ENCODE peak calls at places on chromosomes 16 and 17, in eight cellular contexts. P, A, U, H, B, E, S and J are unnamed samples.

GRCh38 chr17:80872999-80873951 is 118.4 kb upstream of the CHMP6 start:
- DNase-seq in U (peak; percentile 74), S (no peak), E (peak; percentile 93), B (no peak), P (peak; percentile 86), H (no peak), A (peak; percentile 6), J (peak; percentile 65)

GRCh38 chr17:40832840-40833239 is 10.4 kb upstream of the KRT10 start:
- DNase-seq in B (no peak), P (no peak), U (no peak), S (no peak), E (peak; percentile 14), A (no peak), H (no peak), J (no peak)

GRCh38 chr16:51852892-51853291 is 694.1 kb downstream of the TOX3 start:
- DNase-seq in A (no peak), S (no peak), B (no peak), H (no peak), P (no peak), E (no peak), U (no peak), J (no peak)

GRCh38 chr17:35099929-35100328 is 19.7 kb downstream of the RAD51D start:
- DNase-seq in U (no peak), A (no peak), S (no peak), E (no peak), B (no peak), H (no peak), P (no peak), J (no peak)

GRCh38 chr16:14301150-14302030 is 230.3 kb downstream of the MRTFB start:
- DNase-seq in U (peak; percentile 68), E (peak; percentile 61), A (peak; percentile 38), S (no peak), H (peak; percentile 24), P (peak; percentile 65), B (no peak), J (peak; percentile 48)

GRCh38 chr17:11880714-11881113 is 116.6 kb downstream of the ZNF18 start:
- DNase-seq in S (no peak), B (no peak), U (peak; percentile 1), E (peak; percentile 36), A (peak; percentile 14), P (peak; percentile 63), H (no peak), J (no peak)

GRCh38 chr16:87945351-87946042 is 5.7 kb upstream of the BANP start:
- DNase-seq in A (peak; percentile 80), S (no peak), E (peak; percentile 73), B (no peak), U (peak; percentile 58), H (peak; percentile 70), P (peak; percentile 91), J (peak; percentile 85)

GRCh38 chr17:70947215-70947614 is 777.9 kb downstream of the KCNJ2 start:
- DNase-seq in A (no peak), H (no peak), E (no peak), S (no peak), U (no peak), P (no peak), B (no peak), J (no peak)

GRCh38 chr17:34377078-34377823 is 14.2 kb upstream of the CCL1 start:
- DNase-seq in A (no peak), P (no peak), H (no peak), U (no peak), S (no peak), E (no peak), B (no peak), J (no peak)

GRCh38 chr16:50598936-50599361 is 50.8 kb downstream of the NKD1 start:
- DNase-seq in P (no peak), A (no peak), B (no peak), E (no peak), S (no peak), U (no peak), H (no peak), J (no peak)

GRCh38 chr17:49932131-49932723 is 36.8 kb upstream of the DLX4 start:
- DNase-seq in U (no peak), H (no peak), E (no peak), B (no peak), S (no peak), A (no peak), P (no peak), J (no peak)

GRCh38 chr16:87661561-87661960 is 59.3 kb downstream of the JPH3 start:
- DNase-seq in P (peak; percentile 76), U (peak; percentile 69), E (peak; percentile 94), A (peak; percentile 18), S (no peak), B (no peak), H (peak; percentile 51), J (no peak)

GRCh38 chr16:87333581-87334331 is 16.6 kb upstream of the C16orf95 start:
- DNase-seq in B (no peak), S (no peak), E (peak; percentile 48), A (no peak), U (no peak), H (no peak), P (no peak), J (no peak)

GRCh38 chr17:31052187-31052889 is 42.4 kb upstream of the NF1 start:
- DNase-seq in U (peak; percentile 97), H (peak; percentile 98), S (peak; percentile 98), E (no peak), B (peak; percentile 90), P (peak; percentile 12), A (no peak), J (peak; percentile 86)
- H3K4me3 ChIP-seq in U (peak overlapping the region; percentile 62), H (peak overlapping the region; percentile 31), S (no peak overlapping the region), E (no peak overlapping the region), B (no peak overlapping the region), P (no peak overlapping the region), A (no peak overlapping the region), J (no peak overlapping the region)

GRCh38 chr16:23500212-23500865 is 10.0 kb downstream of the GGA2 start:
- DNase-seq in H (no peak), A (peak; percentile 77), B (no peak), U (no peak), E (peak; percentile 53), S (no peak), P (no peak), J (no peak)

GRCh38 chr16:23499801-23500200 is 10.5 kb downstream of the GGA2 start:
- DNase-seq in U (no peak), P (peak; percentile 55), B (no peak), E (peak; percentile 85), S (no peak), H (no peak), A (no peak), J (no peak)

GRCh38 chr16:23496826-23497542 is 13.3 kb downstream of the GGA2 start:
- DNase-seq in U (peak; percentile 83), H (peak; percentile 69), S (peak; percentile 21), P (no peak), A (no peak), E (no peak), B (no peak), J (no peak)

GRCh38 chr16:23497543-23497868 is 12.8 kb downstream of the GGA2 start:
- DNase-seq in S (no peak), A (no peak), B (no peak), P (peak; percentile 25), E (no peak), U (no peak), H (no peak), J (no peak)

DNA sequence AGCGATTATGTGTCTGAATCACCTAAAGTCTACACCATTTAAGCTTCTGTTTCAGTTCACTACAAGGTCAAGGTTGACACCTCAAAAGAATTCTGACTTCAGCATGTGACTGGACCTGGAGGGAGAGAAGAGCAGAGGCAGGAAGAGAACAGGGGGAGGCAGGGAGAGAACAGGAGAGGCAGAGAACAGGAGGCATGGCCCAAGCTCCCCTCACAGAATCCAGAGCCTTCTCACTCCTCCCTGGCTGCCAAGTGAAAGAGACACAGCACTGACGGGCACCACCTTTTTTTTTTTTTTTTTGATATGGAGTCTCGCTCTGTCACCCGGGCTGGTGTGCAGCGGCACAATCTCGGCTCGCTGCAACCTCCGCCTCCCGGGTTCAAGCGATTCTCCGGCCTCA is 11.4 kb downstream of the GGA2 start:
- DNase-seq in E (no peak), B (no peak), A (no peak), P (no peak), S (no peak), H (no peak), U (no peak), J (no peak)
- H3K4me3 ChIP-seq in E (no peak overlapping the region), B (no peak overlapping the region), A (no peak overlapping the region), P (no peak overlapping the region), S (no peak overlapping the region), H (no peak overlapping the region), U (no peak overlapping the region), J (no peak overlapping the region)

DNA sequence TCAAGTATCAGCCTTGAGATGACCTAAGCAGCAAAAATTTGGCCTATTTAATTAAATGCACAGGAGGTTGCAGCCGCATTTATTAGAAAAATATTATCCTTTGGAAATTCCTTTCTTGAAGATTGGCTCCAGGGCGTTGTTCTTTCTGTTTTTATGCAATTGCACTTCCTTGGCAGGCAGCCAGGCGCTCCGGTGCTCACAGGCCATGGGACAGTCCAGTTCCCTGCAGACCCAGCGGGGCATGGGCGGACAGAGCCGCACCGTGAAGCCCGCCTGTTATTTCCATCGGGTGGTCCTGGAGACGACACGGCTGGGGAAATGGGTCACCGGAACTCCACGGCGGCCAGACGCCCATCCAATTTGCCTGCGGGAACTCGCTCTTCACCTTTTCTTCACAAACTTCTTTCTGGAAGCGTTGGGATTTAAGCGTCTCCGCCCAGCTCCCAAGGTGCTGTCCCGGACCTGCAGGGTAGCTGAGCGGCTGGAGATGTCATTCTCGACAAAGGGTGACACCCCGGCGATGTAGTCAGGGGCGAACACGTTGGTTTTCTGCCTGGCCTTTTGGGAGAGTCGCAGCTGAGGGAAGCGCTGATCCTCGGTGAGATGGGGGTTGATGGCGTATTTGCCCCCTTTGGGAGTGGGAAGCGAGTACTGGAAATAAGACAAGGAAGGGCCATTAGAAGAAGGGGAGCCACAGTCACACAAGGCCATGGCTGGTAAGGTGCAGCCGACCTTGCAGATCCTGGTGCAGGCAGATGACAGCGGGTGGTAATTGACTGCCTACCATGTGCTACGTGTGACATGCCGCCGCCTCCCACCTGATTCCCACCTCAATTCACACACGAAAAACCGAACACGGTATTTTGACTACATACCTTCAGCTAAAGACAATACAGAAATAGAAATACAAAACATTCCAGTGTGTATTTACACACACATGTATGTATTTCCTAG is 12.5 kb downstream of the NOB1 start:
- DNase-seq in H (peak; percentile 53), E (no peak), U (peak; percentile 46), S (no peak), A (peak; percentile 92), B (no peak), P (no peak), J (peak; percentile 90)
- H3K4me3 ChIP-seq in H (no peak overlapping the region), E (no peak overlapping the region), U (no peak overlapping the region), S (no peak overlapping the region), A (peak overlapping the region; percentile 27), B (no peak overlapping the region), P (no peak overlapping the region), J (no peak overlapping the region)

GRCh38 chr16:2146739-2147138 is 1.7 kb upstream of the RAB26 start:
- DNase-seq in A (no peak), U (no peak), H (no peak), S (no peak), E (no peak), P (no peak), B (no peak), J (peak; percentile 52)

GRCh38 chr16:2147378-2147777 is 1.0 kb upstream of the RAB26 start:
- DNase-seq in H (no peak), E (no peak), B (no peak), S (no peak), P (no peak), A (no peak), U (no peak), J (peak; percentile 56)

GRCh38 chr16:2149630-2150417 is 1.4 kb downstream of the RAB26 start:
- DNase-seq in B (no peak), S (no peak), H (no peak), P (peak; percentile 70), A (no peak), E (peak; percentile 80), U (no peak), J (peak; percentile 20)

GRCh38 chr16:2148714-2149629 is 547 bp downstream of the RAB26 start:
- DNase-seq in B (no peak), P (peak; percentile 36), E (peak; percentile 82), U (peak; percentile 61), H (no peak), A (no peak), S (no peak), J (peak; percentile 65)

GRCh38 chr16:2147981-2148671 is at the start of gene RAB26:
- DNase-seq in A (peak; percentile 91), S (no peak), H (no peak), P (peak; percentile 86), E (peak; percentile 97), U (peak; percentile 69), B (no peak), J (peak; percentile 91)
- H3K4me3 ChIP-seq in A (peak within 1 kb of the TSS; percentile 64), S (peak within 1 kb of the TSS; percentile 38), H (peak within 1 kb of the TSS; percentile 53), P (peak within 1 kb of the TSS; percentile 39), E (peak within 1 kb of the TSS; percentile 70), U (peak within 1 kb of the TSS; percentile 66), B (peak within 1 kb of the TSS; percentile 23), J (peak within 1 kb of the TSS; percentile 55)